ENCODE peak calls at places on chromosome 7, in six cellular contexts. B is tibial artery, I is tibial nerve, A is A549, Q is suprapubic skin, U is lung. M is an unnamed sample.

GRCh38 chr7:105487559-105488218 is 34.4 kb downstream of the PUS7 start:
- DNase-seq in B (no peak), I (no peak), A (peak), Q (no peak), U (no peak), M (peak)

GRCh38 chr7:28330384-28331070 is 81.8 kb upstream of the CREB5 start:
- DNase-seq in B (no peak), I (no peak), A (no peak), Q (no peak), U (no peak), M (no peak)

GRCh38 chr7:28533731-28534531 is 121.6 kb downstream of the CREB5 start:
- DNase-seq in B (no peak), I (peak), A (no peak), Q (no peak), U (no peak), M (peak)

GRCh38 chr7:18087687-18088078 is 60.0 kb upstream of the PRPS1L1 start:
- DNase-seq in B (no peak), I (no peak), A (no peak), Q (no peak), U (no peak), M (no peak)

GRCh38 chr7:71198391-71198790 is 66.4 kb downstream of the GALNT17 start:
- DNase-seq in B (no peak), I (no peak), A (no peak), Q (no peak), U (no peak), M (no peak)

GRCh38 chr7:23600251-23600650 is 3.1 kb downstream of the CCDC126 start:
- DNase-seq in B (no peak), I (no peak), A (no peak), Q (no peak), U (no peak), M (no peak)

GRCh38 chr7:44142028-44142427 is 896 bp upstream of the MYL7 start:
- DNase-seq in B (peak), I (no peak), A (no peak), Q (no peak), U (no peak), M (no peak)

GRCh38 chr7:2217716-2218443 is 14.9 kb downstream of the MAD1L1 start:
- DNase-seq in B (no peak), I (no peak), A (no peak), Q (no peak), U (no peak), M (no peak)

GRCh38 chr7:47771301-47771989 is 176.8 kb downstream of the PKD1L1 start:
- DNase-seq in B (peak), I (peak), A (peak), Q (no peak), U (no peak), M (no peak)

GRCh38 chr7:155435110-155435509 is 22.8 kb upstream of the EN2 start:
- DNase-seq in B (no peak), I (no peak), A (no peak), Q (no peak), U (no peak), M (no peak)

GRCh38 chr7:117784315-117784714 is 88.9 kb downstream of the CTTNBP2 start:
- DNase-seq in B (no peak), I (no peak), A (no peak), Q (no peak), U (no peak), M (no peak)

GRCh38 chr7:115271332-115272235 is 349.7 kb downstream of the MDFIC start:
- DNase-seq in B (no peak), I (no peak), A (no peak), Q (no peak), U (no peak), M (peak)

GRCh38 chr7:88216276-88216675 is 3.6 kb downstream of the SRI start:
- DNase-seq in B (no peak), I (no peak), A (no peak), Q (no peak), U (no peak), M (no peak)

GRCh38 chr7:39353615-39354376 is 212.4 kb upstream of the YAE1 start:
- DNase-seq in B (no peak), I (no peak), A (no peak), Q (no peak), U (peak), M (peak)

GRCh38 chr7:105281966-105282365 is 106.8 kb downstream of the SRPK2 start:
- DNase-seq in B (no peak), I (no peak), A (no peak), Q (no peak), U (no peak), M (no peak)

GRCh38 chr7:91411062-91411461 is 146.8 kb downstream of the FZD1 start:
- DNase-seq in B (no peak), I (no peak), A (no peak), Q (no peak), U (no peak), M (peak)

GRCh38 chr7:41592226-41592625 is 110.7 kb downstream of the INHBA start:
- DNase-seq in B (no peak), I (no peak), A (no peak), Q (no peak), U (no peak), M (no peak)

GRCh38 chr7:42869131-42870020 is 42.5 kb downstream of the C7orf25 start:
- DNase-seq in B (no peak), I (no peak), A (no peak), Q (no peak), U (no peak), M (no peak)

GRCh38 chr7:148589640-148590039 is 926 bp upstream of the C7orf33 start:
- DNase-seq in B (no peak), I (no peak), A (no peak), Q (no peak), U (no peak), M (no peak)

DNA sequence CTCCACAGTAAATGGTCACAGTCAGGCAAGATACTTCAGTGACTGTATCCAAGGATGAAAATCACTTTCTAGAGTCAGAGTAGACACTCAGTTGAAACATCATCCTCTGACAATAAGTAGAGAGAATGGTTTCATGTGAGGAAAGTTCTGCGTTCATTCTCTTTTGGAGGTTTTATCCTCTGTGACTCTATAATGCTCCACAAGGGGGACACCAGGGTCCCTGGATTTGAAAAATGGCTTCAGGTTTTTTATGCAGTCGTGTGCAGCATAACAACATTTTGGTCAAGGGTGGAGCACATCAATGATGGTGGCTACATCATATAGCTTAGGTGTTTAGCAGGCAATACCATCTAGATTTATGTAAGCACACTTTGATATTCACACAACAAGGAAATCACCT is 40.4 kb downstream of the TMEM168 start:
- DNase-seq in B (no peak), I (no peak), A (peak), Q (no peak), U (no peak), M (no peak)
- TF ChIP-seq CTCF in B (no peak), I (no peak), A (no peak), Q (no peak), U (no peak), M (no peak)

DNA sequence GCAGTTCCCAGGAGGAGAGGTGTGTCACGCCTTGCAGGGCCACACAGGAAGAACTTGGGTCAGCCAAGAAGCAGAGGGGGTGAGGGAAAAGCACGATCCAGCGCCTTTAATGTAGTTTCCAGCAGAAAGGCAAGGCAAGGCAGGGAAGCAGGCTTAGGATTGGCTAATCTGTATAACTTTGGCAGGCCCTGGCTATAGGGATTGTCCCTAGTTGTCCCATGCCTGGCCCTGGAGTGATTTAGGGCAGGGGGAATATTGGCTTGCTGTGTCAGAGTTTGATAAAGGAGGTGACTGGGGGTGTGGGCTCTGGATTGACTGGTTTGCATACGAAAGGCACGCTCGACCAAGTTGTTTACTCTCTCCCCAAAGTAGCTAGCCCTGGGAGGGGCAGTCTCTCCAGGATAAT is 44.6 kb downstream of the RBM28 start:
- DNase-seq in B (no peak), I (no peak), A (no peak), Q (no peak), U (no peak), M (peak)
- H3K4me3 ChIP-seq in B (no peak), I (no peak), A (no peak), Q (no peak), U (no peak), M (no peak)

GRCh38 chr7:37964196-37964595 is 43.8 kb downstream of the EPDR1 start:
- DNase-seq in B (no peak), I (no peak), A (no peak), Q (no peak), U (no peak), M (no peak)
- TF ChIP-seq CTCF in B (no peak), I (no peak), A (no peak), Q (no peak), U (no peak), M (no peak)

GRCh38 chr7:95027181-95027872 is 119.9 kb downstream of the PPP1R9A start:
- DNase-seq in B (no peak), I (no peak), A (no peak), Q (no peak), U (no peak), M (no peak)
- H3K4me3 ChIP-seq in B (no peak), I (no peak), A (no peak), Q (no peak), U (no peak), M (no peak)

GRCh38 chr7:17061443-17061842 is 179.7 kb upstream of the AGR3 start:
- DNase-seq in B (no peak), I (no peak), A (no peak), Q (no peak), U (no peak), M (no peak)

GRCh38 chr7:17060051-17060450 is 178.3 kb upstream of the AGR3 start:
- DNase-seq in B (no peak), I (no peak), A (no peak), Q (no peak), U (no peak), M (no peak)

GRCh38 chr7:17057143-17057509 is 175.3 kb upstream of the AGR3 start:
- DNase-seq in B (no peak), I (no peak), A (no peak), Q (no peak), U (no peak), M (no peak)

GRCh38 chr7:17058568-17058967 is 176.8 kb upstream of the AGR3 start:
- DNase-seq in B (no peak), I (no peak), A (no peak), Q (no peak), U (no peak), M (peak)

DNA sequence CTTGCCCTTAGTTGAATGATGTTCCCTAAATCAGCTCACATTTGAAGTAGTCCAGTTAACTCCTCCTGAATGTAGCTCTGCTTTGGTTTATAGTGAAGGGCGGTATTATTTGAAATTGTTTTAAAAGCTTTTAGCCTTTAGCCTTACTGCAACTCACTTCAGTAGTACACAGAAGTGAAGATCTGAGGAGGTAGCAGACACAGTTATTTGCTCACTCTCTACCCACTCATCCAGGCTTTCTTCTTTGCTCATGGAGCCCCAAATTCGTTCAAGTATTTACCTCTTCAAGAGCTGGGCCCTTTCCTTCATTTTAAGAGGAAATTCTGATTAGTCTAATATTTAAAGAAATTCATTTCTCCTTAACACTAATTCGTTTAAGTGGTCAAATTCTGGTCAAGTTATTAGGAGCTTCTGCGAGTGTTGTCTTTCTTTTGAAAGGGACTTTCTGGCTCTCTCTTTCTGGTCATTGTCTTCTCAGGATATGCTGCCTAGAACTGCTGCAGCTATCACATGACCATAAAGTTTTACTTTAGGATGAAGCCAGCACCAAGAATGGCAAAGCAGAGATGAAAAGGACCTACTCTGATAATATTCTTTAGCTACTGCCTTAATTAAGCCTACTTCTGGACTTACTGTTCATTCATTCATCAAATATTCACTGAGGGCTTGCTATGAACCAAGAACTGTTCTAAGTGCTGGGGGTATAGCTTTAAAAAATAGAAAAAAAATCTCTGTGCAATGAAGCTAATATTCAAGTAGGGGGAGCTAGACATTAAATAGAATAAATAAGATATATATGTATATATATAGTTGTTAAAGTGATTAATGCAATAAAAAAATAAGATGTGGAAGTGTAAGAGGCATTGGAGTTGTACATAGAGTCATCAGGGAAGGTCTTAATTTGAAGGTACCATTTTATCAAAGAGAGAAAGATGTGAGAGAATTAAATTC is 180.9 kb upstream of the AGR3 start:
- DNase-seq in B (no peak), I (no peak), A (no peak), Q (no peak), U (no peak), M (peak)
- TF ChIP-seq CTCF in B (no peak), I (no peak), A (peak), Q (no peak), U (no peak), M (peak)

DNA sequence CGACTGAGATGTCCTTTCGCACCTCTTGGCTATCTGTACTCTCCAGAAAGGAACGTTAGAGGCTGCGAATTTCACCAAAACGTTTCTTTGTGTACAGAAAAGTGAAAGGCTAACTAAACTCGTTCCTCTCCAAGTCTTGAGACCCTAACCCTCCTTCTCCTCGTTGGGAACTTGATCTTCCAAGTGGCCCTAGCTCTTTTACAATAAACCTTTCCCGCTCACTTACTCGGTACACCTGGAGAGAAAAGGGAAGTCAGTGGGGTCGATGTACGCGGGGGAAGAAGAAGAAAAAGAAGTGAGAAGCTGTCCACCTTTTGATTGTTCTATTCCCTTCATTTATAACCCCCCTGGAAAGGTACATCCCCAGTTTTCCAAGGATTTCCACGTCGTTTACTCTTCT is 164.9 kb upstream of the PPP1R3A start:
- DNase-seq in B (no peak), I (no peak), A (peak), Q (no peak), U (no peak), M (no peak)
- H3K4me3 ChIP-seq in B (peak), I (peak), A (no peak), Q (peak), U (no peak), M (no peak)

DNA sequence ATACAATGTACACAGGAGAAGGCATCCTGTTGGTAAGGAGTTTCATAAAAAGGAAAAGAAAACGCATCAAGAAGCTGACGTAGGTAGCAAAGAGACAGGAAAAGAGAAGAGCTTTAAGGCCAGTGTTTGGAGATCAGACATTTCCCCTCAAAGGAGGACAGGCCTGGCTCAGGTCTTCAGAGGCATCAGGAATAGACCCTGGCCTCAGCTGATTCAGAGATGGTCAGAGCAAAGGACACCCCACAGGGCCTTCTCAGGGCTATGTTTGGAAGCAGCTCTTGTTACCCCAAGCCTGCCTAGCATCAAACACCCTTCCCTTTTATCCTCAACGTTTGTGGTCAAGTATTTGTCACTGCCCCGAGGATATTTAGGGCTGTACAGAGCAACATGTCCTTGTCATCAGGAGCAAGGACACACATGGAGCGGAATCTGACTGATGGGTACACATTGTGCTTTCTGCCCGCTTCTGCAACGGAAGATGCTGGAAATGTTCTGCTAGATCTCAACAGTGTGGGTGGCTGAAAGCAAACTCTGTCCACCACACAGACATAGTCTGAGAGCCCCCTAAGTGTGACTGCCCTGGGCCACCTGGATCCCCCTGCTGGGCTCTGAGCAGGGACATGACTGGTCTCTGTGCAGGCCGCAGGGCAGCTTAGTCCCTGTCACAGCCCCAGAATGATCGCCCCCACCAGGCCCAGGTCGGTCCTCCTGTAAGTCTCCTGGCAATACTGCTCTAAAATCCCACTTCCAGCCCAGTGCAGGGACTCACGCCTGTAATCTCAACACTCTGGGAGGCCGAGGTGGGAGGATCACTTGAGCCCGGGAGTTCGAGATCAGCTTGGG is 1.0 kb upstream of the ZDHHC4 start:
- DNase-seq in B (no peak), I (no peak), A (no peak), Q (no peak), U (no peak), M (no peak)
- TF ChIP-seq CTCF in B (no peak), I (no peak), A (no peak), Q (no peak), U (no peak), M (no peak)

GRCh38 chr7:76293407-76293901 is 9.0 kb upstream of the HSPB1 start:
- DNase-seq in B (no peak), I (no peak), A (no peak), Q (no peak), U (no peak), M (no peak)

GRCh38 chr7:76292206-76292573 is 10.3 kb upstream of the HSPB1 start:
- DNase-seq in B (peak), I (no peak), A (no peak), Q (no peak), U (no peak), M (peak)

GRCh38 chr7:76296743-76297740 is 5.4 kb upstream of the HSPB1 start:
- DNase-seq in B (peak), I (peak), A (no peak), Q (no peak), U (peak), M (peak)

GRCh38 chr7:76291346-76292205 is 10.9 kb upstream of the HSPB1 start:
- DNase-seq in B (peak), I (peak), A (peak), Q (peak), U (peak), M (peak)

DNA sequence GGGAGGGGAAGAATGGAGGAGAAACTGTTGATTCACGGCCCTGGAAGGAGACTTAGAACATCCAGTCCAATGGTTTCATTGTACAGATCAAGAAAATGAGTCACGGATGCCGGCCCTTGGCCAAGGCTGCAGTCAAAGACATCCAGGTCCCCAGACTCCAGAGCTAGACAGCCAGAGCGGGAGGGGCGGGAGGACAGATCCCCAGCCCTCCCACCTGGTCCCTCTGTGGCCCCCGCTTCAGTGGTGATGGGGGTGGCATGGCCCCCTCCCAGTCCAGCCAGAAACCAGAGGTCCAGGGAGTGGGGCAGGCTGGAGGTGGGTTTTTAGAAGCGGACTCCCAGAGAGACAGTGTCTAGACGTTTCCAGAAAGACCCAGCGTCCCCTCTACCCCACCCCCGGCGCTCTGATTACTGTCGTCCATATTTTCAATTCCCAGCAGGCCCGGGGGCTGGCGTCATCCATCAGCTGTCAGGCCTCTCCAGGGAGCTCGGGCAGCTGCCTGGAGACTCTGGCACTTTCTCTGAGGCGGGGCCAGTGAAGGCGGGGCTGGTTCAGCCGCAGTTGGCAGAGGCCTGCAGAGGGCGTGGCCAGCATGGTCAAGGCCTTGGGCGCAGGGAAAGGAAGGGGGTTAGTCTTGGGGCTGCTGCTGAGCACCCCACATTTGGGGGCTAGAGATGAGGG is 8.0 kb upstream of the HSPB1 start:
- DNase-seq in B (peak), I (peak), A (peak), Q (peak), U (peak), M (peak)
- H3K4me3 ChIP-seq in B (peak), I (peak), A (peak), Q (peak), U (no peak), M (peak)

M was measured in fibroblast of pulmonary artery.